ENCODE peak calls at places on chromosomes 1 and 21, in nine cellular contexts. H is fibroblast of the aortic adventitia, B is upper lobe of left lung, R is Peyer's patch, X is AG04450, J is HCT116, A is fibroblast of lung, U is WTC11, M is AG09319. O is an unnamed sample.

GRCh38 chr1:220093361-220094015 is 444 bp upstream of the IARS2 start:
- DNase-seq in H (no peak), J (no peak), M (no peak), X (no peak), R (no peak), B (no peak), A (no peak), U (no peak), O (peak)

GRCh38 chr1:60589916-60590315 is 492.4 kb upstream of the NFIA start:
- DNase-seq in R (no peak), M (no peak), X (no peak), J (no peak), U (no peak), H (peak), B (no peak), A (peak), O (no peak)

GRCh38 chr1:39933956-39934941 is 20.7 kb upstream of the MFSD2A start:
- DNase-seq in H (peak), U (no peak), X (peak), A (peak), B (peak), M (peak), R (peak), J (no peak), O (peak)

GRCh38 chr1:41282679-41283317 is 40.7 kb upstream of the SCMH1 start:
- DNase-seq in H (peak), J (peak), M (no peak), B (no peak), X (no peak), R (no peak), U (peak), A (peak), O (peak)

GRCh38 chr1:8858112-8858668 is 20.3 kb downstream of the ENO1 start:
- DNase-seq in J (no peak), U (no peak), B (no peak), A (peak), R (no peak), M (no peak), H (peak), X (no peak), O (peak)

GRCh38 chr1:186218661-186219352 is 156.2 kb downstream of the TPR start:
- DNase-seq in R (no peak), H (no peak), A (no peak), U (no peak), M (no peak), J (no peak), X (no peak), B (no peak), O (no peak)

GRCh38 chr1:2443285-2444137 is 31.1 kb upstream of the PEX10 start:
- DNase-seq in B (no peak), M (no peak), X (no peak), U (peak), A (no peak), J (no peak), R (no peak), H (no peak), O (no peak)

GRCh38 chr1:163166886-163167555 is 35.7 kb downstream of the RGS5 start:
- DNase-seq in X (no peak), R (no peak), B (no peak), U (no peak), J (no peak), H (peak), M (no peak), A (no peak), O (no peak)

GRCh38 chr1:61191140-61191720 is 108.9 kb downstream of the NFIA start:
- DNase-seq in R (no peak), M (no peak), J (no peak), X (no peak), U (no peak), A (no peak), B (no peak), H (no peak), O (no peak)

GRCh38 chr1:86913399-86913895 is 479 bp downstream of the SELENOF start:
- DNase-seq in H (peak), B (peak), J (no peak), X (no peak), U (no peak), M (no peak), R (peak), A (no peak), O (peak)

GRCh38 chr1:118791094-118791691 is 196.9 kb downstream of the TBX15 start:
- DNase-seq in A (no peak), J (no peak), X (no peak), U (no peak), H (no peak), B (no peak), M (no peak), R (no peak), O (no peak)

GRCh38 chr1:30716646-30717045 is 6.7 kb downstream of the MATN1 start:
- DNase-seq in U (no peak), H (no peak), A (no peak), M (no peak), B (no peak), X (no peak), J (no peak), R (no peak), O (no peak)

GRCh38 chr1:16441312-16441641 is 753 bp downstream of the NECAP2 start:
- DNase-seq in A (no peak), J (no peak), H (peak), X (no peak), M (no peak), B (no peak), R (peak), U (no peak), O (peak)

GRCh38 chr1:9434247-9434646 is 105.0 kb upstream of the SLC25A33 start:
- DNase-seq in J (no peak), A (no peak), U (no peak), R (no peak), X (no peak), B (no peak), M (no peak), H (peak), O (no peak)

GRCh38 chr1:3031401-3032221 is 10.3 kb downstream of the ACTRT2 start:
- DNase-seq in J (no peak), B (peak), H (no peak), A (no peak), M (no peak), X (no peak), U (no peak), R (no peak), O (no peak)

GRCh38 chr1:150281221-150281757 is 1.1 kb upstream of the CIART start:
- DNase-seq in X (no peak), H (peak), A (peak), U (peak), J (no peak), M (no peak), R (peak), B (peak), O (peak)

GRCh38 chr1:30636621-30637020 is 86.8 kb downstream of the MATN1 start:
- DNase-seq in H (no peak), R (no peak), B (no peak), J (no peak), A (no peak), X (no peak), U (no peak), M (no peak), O (no peak)

GRCh38 chr21:33402011-33402979 is 918 bp upstream of the IFNGR2 start:
- DNase-seq in B (peak), M (no peak), A (peak), J (no peak), H (peak), X (no peak), U (peak), R (peak), O (peak)

GRCh38 chr1:53182111-53182593 is 14.5 kb upstream of the CPT2 start:
- DNase-seq in A (peak), B (peak), X (no peak), H (peak), U (peak), J (peak), M (no peak), R (peak), O (peak)

GRCh38 chr1:222106369-222106768 is 364.5 kb upstream of the DUSP10 start:
- DNase-seq in U (peak), M (no peak), A (no peak), X (no peak), R (no peak), H (no peak), J (no peak), B (no peak), O (no peak)

GRCh38 chr1:25922064-25922632 is 15.9 kb upstream of the STMN1 start:
- DNase-seq in U (no peak), B (no peak), J (no peak), X (no peak), R (no peak), M (no peak), A (no peak), H (no peak), O (no peak)

GRCh38 chr1:152953761-152954160 is 6.8 kb downstream of the SPRR5 start:
- DNase-seq in U (no peak), B (no peak), R (no peak), X (no peak), M (no peak), J (no peak), H (no peak), A (no peak), O (no peak)

GRCh38 chr1:231866392-231867331 is 240.1 kb downstream of the DISC1 start:
- DNase-seq in M (peak), U (peak), H (peak), X (no peak), J (peak), R (peak), A (peak), B (peak), O (peak)

GRCh38 chr1:114352797-114353196 is 158.2 kb downstream of the TRIM33 start:
- DNase-seq in H (peak), X (no peak), R (no peak), B (no peak), A (peak), U (no peak), M (no peak), J (no peak), O (no peak)

GRCh38 chr1:59061876-59062275 is 235.0 kb upstream of the FGGY start:
- DNase-seq in H (peak), J (peak), X (peak), A (peak), B (peak), M (peak), R (peak), U (no peak), O (peak)

GRCh38 chr1:39818482-39818881 is 29.8 kb upstream of the BMP8B start:
- DNase-seq in B (no peak), H (no peak), M (no peak), X (no peak), A (no peak), U (no peak), J (no peak), R (no peak), O (no peak)

GRCh38 chr1:83931658-83932253 is 67.2 kb downstream of the TTLL7 start:
- DNase-seq in A (peak), B (no peak), J (peak), M (peak), U (no peak), H (peak), R (no peak), X (no peak), O (peak)

GRCh38 chr1:67987046-67987799 is 63.2 kb downstream of the DIRAS3 start:
- DNase-seq in U (no peak), M (peak), X (peak), A (peak), R (no peak), H (peak), B (no peak), J (no peak), O (peak)

GRCh38 chr1:52970149-52970548 is 43.1 kb downstream of the SCP2 start:
- DNase-seq in R (no peak), H (peak), B (no peak), A (peak), U (peak), X (no peak), M (peak), J (no peak), O (peak)

GRCh38 chr21:41604583-41605041 is 96.7 kb upstream of the TMPRSS2 start:
- DNase-seq in M (no peak), A (no peak), B (no peak), X (no peak), R (no peak), J (no peak), H (no peak), U (peak), O (no peak)

GRCh38 chr1:15617874-15618684 is 821 bp downstream of the DDI2 start:
- DNase-seq in M (no peak), H (no peak), X (no peak), U (no peak), R (peak), A (no peak), J (no peak), B (peak), O (peak)

GRCh38 chr1:112141923-112142322 is 152.5 kb upstream of the KCND3 start:
- DNase-seq in B (no peak), R (no peak), U (no peak), A (no peak), X (no peak), H (no peak), J (no peak), M (no peak), O (no peak)

GRCh38 chr1:230979952-230980351 is 1.1 kb downstream of the ARV1 start:
- DNase-seq in R (no peak), X (no peak), A (no peak), J (no peak), B (no peak), U (no peak), H (no peak), M (no peak), O (no peak)

GRCh38 chr1:66564250-66564649 is 30.3 kb downstream of the SGIP1 start:
- DNase-seq in B (no peak), M (peak), U (no peak), J (peak), A (peak), R (no peak), X (peak), H (peak), O (peak)

DNA sequence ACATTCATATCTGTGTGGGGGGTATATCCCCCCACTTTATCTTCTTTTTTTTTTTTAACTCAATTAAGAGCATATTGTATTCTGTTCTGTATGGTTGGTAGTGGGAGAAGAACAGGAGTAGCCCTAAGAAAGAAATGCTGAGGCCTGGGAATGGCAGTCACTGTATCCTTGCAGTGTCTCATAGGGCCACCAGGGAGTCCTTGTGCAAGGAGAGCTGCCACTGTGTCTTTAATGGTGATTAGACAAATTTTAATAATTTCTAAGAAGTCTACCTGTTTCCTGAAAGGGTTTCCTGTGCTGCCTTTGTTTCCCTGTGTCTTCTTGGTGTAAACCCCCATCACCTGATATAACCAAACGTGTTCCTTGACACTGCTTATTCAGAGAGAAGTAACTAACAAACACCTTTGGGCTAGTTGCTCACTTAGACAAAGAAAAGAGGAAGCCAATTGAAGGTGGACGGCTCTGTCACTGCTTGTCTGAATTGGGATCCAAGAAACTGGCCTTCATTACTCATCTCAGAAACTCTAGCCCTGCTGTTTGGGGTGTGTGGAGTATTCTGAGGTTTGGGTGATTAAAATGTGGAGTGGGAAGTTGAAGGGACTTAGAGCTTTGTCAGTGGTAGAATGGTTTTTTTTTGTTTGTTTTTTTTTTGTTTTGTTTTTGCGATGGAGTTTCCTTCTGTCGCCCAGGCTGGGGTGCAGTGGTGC is 15.2 kb downstream of the GIPC2 start:
- DNase-seq in R (no peak), A (no peak), X (no peak), B (no peak), M (no peak), H (no peak), J (no peak), U (no peak), O (no peak)
- TF ChIP-seq CTCF in R (no peak), A (no peak), X (no peak), B (no peak), M (no peak), H (no peak), J (no peak), U (no peak), O (no peak)

DNA sequence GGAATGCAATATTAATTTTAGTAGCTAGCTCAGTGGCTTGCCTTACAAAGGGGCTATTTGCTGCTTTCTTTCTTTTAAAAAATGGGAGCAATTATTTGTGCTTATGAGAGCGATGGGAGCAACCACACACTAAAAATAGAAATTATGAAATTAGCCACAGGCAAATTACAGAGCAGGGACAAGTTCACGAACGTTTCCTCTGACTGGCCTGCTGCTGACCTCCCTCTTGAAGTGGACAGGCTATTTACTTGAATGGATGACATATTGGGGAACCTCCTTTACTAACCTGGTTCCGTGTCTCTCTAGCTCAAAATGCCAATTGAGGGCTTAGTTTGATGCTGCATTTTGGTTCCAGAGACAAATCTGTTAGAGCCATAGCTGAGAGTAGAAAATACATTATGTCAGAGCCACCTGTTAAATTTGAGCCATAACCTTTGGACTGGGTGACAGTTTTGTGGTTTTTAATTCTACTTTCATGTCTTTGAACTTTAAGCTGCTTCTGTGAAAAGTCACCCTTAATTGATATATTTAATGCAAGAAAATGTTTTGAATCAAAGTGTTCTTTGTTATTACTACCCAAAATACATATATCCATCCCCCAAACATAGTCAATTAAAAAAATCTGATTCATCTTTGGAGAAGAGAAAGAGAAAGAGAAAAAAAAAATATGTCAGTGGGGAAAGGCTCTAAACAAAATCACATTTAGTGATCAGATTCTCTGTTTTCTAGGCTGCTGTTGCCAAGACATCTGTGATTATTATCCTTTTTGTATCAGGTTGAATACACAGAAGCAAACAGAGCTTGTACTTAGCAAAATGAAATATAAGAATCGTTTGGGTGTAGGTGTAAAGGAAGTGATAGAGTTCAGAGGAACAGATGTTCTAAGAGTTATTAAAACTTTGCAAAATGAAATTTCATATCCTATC is 351.9 kb downstream of the ADGRL2 start:
- DNase-seq in A (no peak), B (no peak), H (no peak), U (no peak), M (no peak), X (no peak), R (no peak), J (no peak), O (no peak)
- TF ChIP-seq CTCF in A (no peak), B (no peak), H (no peak), U (no peak), M (no peak), X (no peak), R (no peak), J (no peak), O (no peak)

GRCh38 chr1:29592261-29592615 is 355.9 kb downstream of the PTPRU start:
- DNase-seq in H (no peak), M (no peak), A (no peak), B (no peak), R (no peak), J (no peak), U (no peak), X (no peak), O (no peak)
- TF ChIP-seq CTCF in H (no peak), M (no peak), A (no peak), B (no peak), R (no peak), J (no peak), U (no peak), X (no peak), O (no peak)

GRCh38 chr1:166836733-166837132 is 2.5 kb upstream of the POGK start:
- DNase-seq in A (no peak), B (peak), J (no peak), M (no peak), U (no peak), H (no peak), R (no peak), X (no peak), O (no peak)

GRCh38 chr1:166843322-166843721 is 4.0 kb downstream of the POGK start:
- DNase-seq in J (no peak), M (no peak), X (no peak), R (no peak), U (no peak), H (no peak), A (no peak), B (no peak), O (no peak)

GRCh38 chr1:166840309-166841302 is 1.3 kb downstream of the POGK start:
- DNase-seq in M (no peak), H (peak), R (no peak), B (peak), J (no peak), U (no peak), A (no peak), X (peak), O (no peak)

GRCh38 chr1:166838766-166839599 is at the start of gene POGK:
- DNase-seq in X (peak), J (peak), R (peak), M (peak), B (peak), H (peak), U (peak), A (peak), O (peak)

GRCh38 chr1:166839600-166840308 is 479 bp downstream of the POGK start:
- DNase-seq in A (peak), U (peak), M (no peak), X (no peak), R (peak), J (no peak), B (peak), H (peak), O (peak)
- TF ChIP-seq CTCF in A (peak), U (no peak), M (peak), X (peak), R (no peak), J (no peak), B (no peak), H (peak), O (peak)

GRCh38 chr21:44932366-44933181 is 7.3 kb upstream of the SLX9 start:
- DNase-seq in A (no peak), M (no peak), H (no peak), R (peak), X (no peak), B (peak), U (no peak), J (no peak), O (no peak)
- TF ChIP-seq CTCF in A (no peak), M (peak), H (peak), R (peak), X (peak), B (peak), U (no peak), J (no peak), O (peak)

DNA sequence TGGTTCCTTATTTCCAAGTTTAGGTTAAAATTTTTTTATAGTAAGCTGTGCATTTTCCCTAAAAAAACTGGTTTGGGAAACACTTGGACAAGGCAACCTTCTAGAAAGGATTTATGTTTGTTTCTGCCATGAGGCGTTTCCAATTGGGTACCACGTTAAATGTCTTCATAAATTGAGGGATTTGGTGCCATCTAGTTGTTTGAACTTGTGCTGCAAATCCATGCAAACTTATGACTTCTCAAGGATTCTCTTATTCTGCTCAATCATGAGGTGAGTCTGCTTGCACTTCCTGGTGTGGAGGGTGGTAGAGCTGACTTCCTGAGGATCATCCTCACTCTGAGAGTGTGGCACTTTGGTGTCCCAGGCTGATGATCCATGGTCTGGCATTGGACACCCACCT is 123.3 kb downstream of the PCNX2 start:
- DNase-seq in M (no peak), H (peak), A (peak), R (no peak), J (peak), U (no peak), X (no peak), B (no peak), O (peak)
- TF ChIP-seq CTCF in M (no peak), H (peak), A (peak), R (no peak), J (peak), U (no peak), X (no peak), B (peak), O (peak)

GRCh38 chr1:20981903-20982695 is 194.6 kb downstream of the EIF4G3 start:
- DNase-seq in H (peak), U (no peak), X (no peak), M (no peak), B (no peak), R (no peak), J (no peak), A (peak), O (peak)
- TF ChIP-seq CTCF in H (peak), U (no peak), X (peak), M (peak), B (peak), R (no peak), J (peak), A (peak), O (peak)